ENCODE peak calls at places on chromosomes 16 and 17, in five cellular contexts. P is neural crest cell, L is HFF-Myc, A is foreskin fibroblast, Q is type B pancreatic cell. O is an unnamed sample.

GRCh38 chr17:40952169-40952568 is 14.6 kb downstream of the KRT39 start:
- DNase-seq in P (no peak), L (no peak), A (no peak), Q (no peak), O (no peak)

GRCh38 chr16:85137323-85138072 is 25.2 kb upstream of the CIBAR2 start:
- DNase-seq in P (peak), L (peak), A (peak), Q (peak), O (no peak)

GRCh38 chr17:58527306-58527705 is 12.9 kb upstream of the MTMR4 start:
- DNase-seq in P (no peak), L (no peak), A (no peak), Q (no peak), O (no peak)

GRCh38 chr16:71610936-71611871 is 14.8 kb upstream of the MARVELD3 start:
- DNase-seq in P (peak), L (peak), A (peak), Q (peak), O (peak)

GRCh38 chr16:74738134-74738541 is 36.5 kb downstream of the FA2H start:
- DNase-seq in P (no peak), L (no peak), A (peak), Q (no peak), O (no peak)

GRCh38 chr16:21611546-21612384 is 12.4 kb downstream of the METTL9 start:
- DNase-seq in P (no peak), L (no peak), A (peak), Q (no peak), O (no peak)

GRCh38 chr17:46782250-46782953 is 36.1 kb downstream of the WNT3 start:
- DNase-seq in P (no peak), L (no peak), A (peak), Q (no peak), O (peak)

GRCh38 chr17:46056800-46057304 is 57.8 kb downstream of the STH start:
- DNase-seq in P (no peak), L (no peak), A (peak), Q (no peak), O (no peak)

GRCh38 chr16:53501216-53501859 is 1.7 kb downstream of the AKTIP start:
- DNase-seq in P (no peak), L (no peak), A (peak), Q (no peak), O (no peak)

GRCh38 chr17:17313350-17313991 is 10.3 kb downstream of the NT5M start:
- DNase-seq in P (no peak), L (no peak), A (peak), Q (no peak), O (peak)

GRCh38 chr16:83928341-83929055 is 24.5 kb upstream of the OSGIN1 start:
- DNase-seq in P (no peak), L (no peak), A (peak), Q (no peak), O (no peak)

GRCh38 chr17:74349120-74349519 is 12.5 kb downstream of the BTBD17 start:
- DNase-seq in P (no peak), L (no peak), A (no peak), Q (no peak), O (no peak)

GRCh38 chr16:10921536-10922327 is 20.5 kb downstream of the DEXI start:
- DNase-seq in P (no peak), L (no peak), A (peak), Q (no peak), O (no peak)

GRCh38 chr17:27466748-27467375 is 10.6 kb downstream of the KSR1 start:
- DNase-seq in P (no peak), L (no peak), A (no peak), Q (no peak), O (peak)

GRCh38 chr16:25141648-25142047 is 30.1 kb downstream of the LCMT1 start:
- DNase-seq in P (no peak), L (no peak), A (no peak), Q (no peak), O (no peak)

GRCh38 chr16:57670206-57670605 is 2.1 kb downstream of the ADGRG3 start:
- DNase-seq in P (no peak), L (no peak), A (no peak), Q (no peak), O (no peak)

GRCh38 chr17:59668816-59669215 is 38.4 kb downstream of the PTRH2 start:
- DNase-seq in P (no peak), L (peak), A (peak), Q (no peak), O (no peak)

GRCh38 chr17:20072692-20072992 is 63.5 kb downstream of the SPECC1 start:
- DNase-seq in P (no peak), L (no peak), A (no peak), Q (no peak), O (no peak)

GRCh38 chr16:12600116-12600515 is 203.6 kb downstream of the CPPED1 start:
- DNase-seq in P (no peak), L (no peak), A (no peak), Q (no peak), O (no peak)

GRCh38 chr17:77656054-77656453 is 302.4 kb upstream of the TNRC6C start:
- DNase-seq in P (no peak), L (no peak), A (no peak), Q (no peak), O (no peak)

GRCh38 chr17:40463122-40463550 is 19.9 kb downstream of the IGFBP4 start:
- DNase-seq in P (no peak), L (no peak), A (peak), Q (no peak), O (no peak)

GRCh38 chr17:74870512-74870911 is 2.3 kb downstream of the FDXR start:
- DNase-seq in P (no peak), L (peak), A (peak), Q (no peak), O (no peak)

GRCh38 chr16:80317132-80318098 is 223.4 kb upstream of the DYNLRB2 start:
- DNase-seq in P (no peak), L (no peak), A (no peak), Q (no peak), O (no peak)
- TF ChIP-seq CTCF in P (peak), L (peak), A (peak), Q (peak), O (no peak)

GRCh38 chr16:719815-720506 is 985 bp upstream of the ANTKMT start:
- DNase-seq in P (no peak), L (no peak), A (peak), Q (no peak), O (no peak)

GRCh38 chr16:718922-719321 is 2.0 kb upstream of the ANTKMT start:
- DNase-seq in P (no peak), L (no peak), A (no peak), Q (no peak), O (no peak)

GRCh38 chr16:720990-721764 is at the start of gene ANTKMT:
- DNase-seq in P (peak), L (no peak), A (peak), Q (peak), O (peak)

GRCh38 chr16:721765-722481 is 977 bp downstream of the ANTKMT start:
- DNase-seq in P (no peak), L (no peak), A (no peak), Q (no peak), O (no peak)

GRCh38 chr16:720507-720989 is 398 bp upstream of the ANTKMT start:
- DNase-seq in P (peak), L (no peak), A (peak), Q (no peak), O (peak)
- TF ChIP-seq CTCF in P (no peak), L (peak), A (peak), Q (no peak), O (peak)

DNA sequence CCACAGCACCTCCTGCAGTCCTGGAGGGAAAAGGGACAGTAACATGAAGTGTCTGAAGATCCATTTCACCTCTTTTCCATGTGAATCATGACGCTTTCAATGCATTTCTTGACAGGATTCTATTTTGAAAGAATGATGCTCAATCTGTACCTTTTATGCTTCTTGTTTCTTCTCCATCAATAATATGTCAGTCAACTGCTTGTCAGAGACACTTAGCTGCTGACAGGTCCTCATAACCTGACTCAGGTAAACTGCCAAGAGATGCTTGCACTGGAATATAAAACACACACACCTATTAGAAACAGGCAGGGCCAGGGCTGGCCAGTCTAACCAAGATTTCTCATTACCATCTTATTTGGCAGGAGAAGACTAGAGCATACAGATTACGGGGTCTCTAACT is 21.6 kb downstream of the ZSWIM7 start:
- DNase-seq in P (no peak), L (no peak), A (no peak), Q (no peak), O (no peak)
- TF ChIP-seq CTCF in P (no peak), L (peak), A (no peak), Q (no peak), O (no peak)

GRCh38 chr16:88309905-88310259 is 72.9 kb upstream of the ZNF469 start:
- DNase-seq in P (no peak), L (no peak), A (no peak), Q (no peak), O (no peak)
- TF ChIP-seq CTCF in P (no peak), L (peak), A (no peak), Q (no peak), O (no peak)

DNA sequence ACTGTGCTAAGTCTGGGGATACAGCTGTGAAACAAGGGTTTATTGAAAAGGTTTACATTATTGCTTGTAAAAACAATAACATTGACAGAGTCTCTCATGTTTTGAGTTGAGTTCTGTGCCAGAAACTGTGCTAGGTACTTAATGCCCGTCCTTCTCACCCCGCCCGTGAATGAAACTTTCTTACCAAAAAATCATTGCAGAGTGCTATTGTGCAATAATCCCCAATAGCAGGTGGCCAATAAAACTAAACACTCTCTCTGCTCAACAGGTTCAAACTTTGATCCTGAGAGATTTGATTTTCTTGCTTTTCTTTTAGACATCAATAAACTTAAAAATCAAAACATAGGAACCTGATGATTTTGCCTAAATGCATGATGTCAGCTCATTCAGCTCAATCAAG is 441.6 kb downstream of the HAPSTR1 start:
- DNase-seq in P (no peak), L (no peak), A (no peak), Q (no peak), O (no peak)
- TF ChIP-seq CTCF in P (no peak), L (no peak), A (no peak), Q (no peak), O (no peak)

GRCh38 chr17:51585514-51586104 is 325.3 kb downstream of the UTP18 start:
- DNase-seq in P (peak), L (no peak), A (no peak), Q (no peak), O (no peak)
- TF ChIP-seq CTCF in P (peak), L (no peak), A (no peak), Q (peak), O (no peak)

DNA sequence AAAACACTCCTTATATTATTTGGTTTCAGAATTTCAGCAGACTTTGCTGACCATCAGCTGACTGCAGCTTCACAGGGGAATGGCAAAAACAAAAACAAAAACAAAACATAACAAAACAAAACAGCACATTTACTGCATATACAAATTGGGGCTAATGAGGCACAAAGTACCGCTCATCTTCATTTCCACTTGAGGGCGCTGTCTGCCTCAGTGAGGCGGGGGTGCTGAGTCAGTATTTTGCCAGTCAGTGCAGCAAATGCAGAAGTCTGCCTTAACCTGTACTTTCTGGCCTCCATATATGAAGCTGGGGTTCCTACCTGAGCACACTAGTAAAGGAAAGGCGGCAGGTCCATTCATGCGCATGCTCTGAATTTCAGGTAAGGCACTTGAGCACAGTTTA is 13.5 kb upstream of the DYNLRB2 start:
- DNase-seq in P (no peak), L (no peak), A (peak), Q (no peak), O (peak)
- TF ChIP-seq CTCF in P (peak), L (peak), A (peak), Q (peak), O (peak)

DNA sequence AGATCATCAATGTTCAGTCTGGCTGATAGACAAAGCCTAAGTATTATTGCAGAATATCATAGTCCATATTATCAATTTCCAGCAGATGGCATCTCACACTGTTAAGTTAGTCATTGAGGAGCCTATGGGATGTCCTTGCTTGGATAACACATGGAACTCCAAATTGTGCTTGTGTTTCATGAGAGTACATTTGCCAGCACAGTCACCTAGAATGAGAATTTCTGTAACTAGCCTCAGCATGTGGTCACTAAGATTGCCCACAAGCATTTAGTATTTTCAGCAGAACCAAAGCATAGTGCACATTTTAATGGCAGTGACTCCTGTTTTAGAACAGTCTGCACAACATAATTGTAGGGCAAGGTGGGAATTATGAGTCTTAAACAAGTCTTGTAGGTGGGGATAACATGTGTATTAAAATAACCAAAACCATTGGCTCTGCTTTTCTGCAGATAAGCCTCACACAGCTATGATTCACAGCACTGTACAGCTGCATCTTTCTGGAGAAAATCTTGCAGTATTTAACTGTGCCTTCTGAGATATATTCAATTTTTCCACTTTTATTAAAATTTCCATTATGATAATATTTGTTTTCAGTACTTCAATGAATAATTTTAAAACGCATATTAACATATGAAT is 882.8 kb upstream of the SOX9 start:
- DNase-seq in P (no peak), L (peak), A (peak), Q (no peak), O (no peak)
- TF ChIP-seq CTCF in P (no peak), L (no peak), A (peak), Q (peak), O (no peak)